ENCODE peak calls at places on chromosomes 6 and 20, in four cellular contexts. S, X, D and E are unnamed samples.
A peak's percentile ranks its signal among the peaks of the same experiment; 100 is the strongest.

GRCh38 chr6:17851001-17851719 is 136.3 kb downstream of the KIF13A start:
- DNase-seq in S (no peak), X (no peak), D (no peak), E (no peak)

GRCh38 chr6:12010635-12011275 is 1.4 kb upstream of the HIVEP1 start:
- DNase-seq in S (no peak), X (peak; percentile 72), D (no peak), E (peak; percentile 71)

GRCh38 chr6:52574709-52575489 is 2.0 kb downstream of the TRAM2 start:
- DNase-seq in S (no peak), X (no peak), D (peak; percentile 36), E (peak; percentile 56)

GRCh38 chr6:11805259-11806053 is 26.9 kb upstream of the ADTRP start:
- DNase-seq in S (no peak), X (peak; percentile 56), D (no peak), E (peak; percentile 27)

GRCh38 chr6:152094992-152095592 is 287.6 kb downstream of the ESR1 start:
- DNase-seq in S (peak; percentile 45), X (no peak), D (no peak), E (peak; percentile 44)

GRCh38 chr6:119179062-119179461 is 100.6 kb upstream of the FAM184A start:
- DNase-seq in S (no peak), X (no peak), D (no peak), E (no peak)

GRCh38 chr20:55253765-55254164 is 751.6 kb downstream of the CBLN4 start:
- DNase-seq in S (no peak), X (no peak), D (no peak), E (no peak)

GRCh38 chr6:31680226-31680840 is 534 bp downstream of the LY6G5C start:
- DNase-seq in S (no peak), X (no peak), D (no peak), E (no peak)

GRCh38 chr6:46246727-46247126 is 75.9 kb upstream of the ENPP5 start:
- DNase-seq in S (no peak), X (no peak), D (no peak), E (no peak)

GRCh38 chr6:48087448-48087847 is 23.5 kb downstream of the PTCHD4 start:
- DNase-seq in S (no peak), X (no peak), D (no peak), E (no peak)

GRCh38 chr20:46895906-46896242 is 1.2 kb downstream of the EYA2 start:
- DNase-seq in S (no peak), X (no peak), D (no peak), E (no peak)

GRCh38 chr6:16523550-16524379 is 237.5 kb downstream of the ATXN1 start:
- DNase-seq in S (no peak), X (no peak), D (no peak), E (no peak)

GRCh38 chr6:53992522-53992921 is 118.7 kb upstream of the MLIP start:
- DNase-seq in S (no peak), X (no peak), D (no peak), E (no peak)

GRCh38 chr20:63858393-63859165 is 2.7 kb upstream of the ABHD16B start:
- DNase-seq in S (peak; percentile 79), X (no peak), D (no peak), E (peak; percentile 56)

GRCh38 chr20:48350291-48350988 is 477.4 kb downstream of the PREX1 start:
- DNase-seq in S (peak; percentile 59), X (peak; percentile 74), D (no peak), E (peak; percentile 57)

GRCh38 chr6:134911532-134911931 is 38.4 kb downstream of the ALDH8A1 start:
- DNase-seq in S (no peak), X (no peak), D (no peak), E (no peak)

GRCh38 chr20:7347409-7347808 is 579.9 kb downstream of the BMP2 start:
- DNase-seq in S (no peak), X (no peak), D (no peak), E (no peak)

GRCh38 chr6:73263570-73263909 is 544 bp upstream of the KHDC1 start:
- DNase-seq in S (no peak), X (no peak), D (no peak), E (no peak)
- TF ChIP-seq NR2C2 in S (no peak), X (no peak), D (no peak), E (no peak)

GRCh38 chr6:32853541-32854375 is at the start of the genes PSMB9 and TAP1:
- DNase-seq in S (peak; percentile 88), X (peak; percentile 94), D (peak; percentile 89), E (peak; percentile 95)

GRCh38 chr6:32852844-32853540 is 512 bp downstream of the TAP1 start:
- DNase-seq in S (no peak), X (peak; percentile 53), D (no peak), E (no peak)

GRCh38 chr6:32852018-32852843 is 1.3 kb downstream of the TAP1 start:
- DNase-seq in S (no peak), X (no peak), D (no peak), E (no peak)

GRCh38 chr6:32855467-32856174 is 1.6 kb downstream of the PSMB9 start:
- DNase-seq in S (no peak), X (no peak), D (no peak), E (no peak)

GRCh38 chr6:32854376-32855178 is 585 bp downstream of the PSMB9 start:
- DNase-seq in S (no peak), X (no peak), D (no peak), E (peak; percentile 39)
- TF ChIP-seq NR2C2 in S (no peak), X (no peak), D (no peak), E (no peak)

GRCh38 chr6:149414822-149415221 is 14.8 kb downstream of the SUMO4 start:
- DNase-seq in S (no peak), X (no peak), D (no peak), E (no peak)

GRCh38 chr6:149409617-149410016 is 9.6 kb downstream of the SUMO4 start:
- DNase-seq in S (no peak), X (no peak), D (no peak), E (no peak)

GRCh38 chr6:149405823-149406765 is 6.0 kb downstream of the SUMO4 start:
- DNase-seq in S (no peak), X (no peak), D (no peak), E (no peak)

GRCh38 chr6:149414009-149414408 is 13.9 kb downstream of the SUMO4 start:
- DNase-seq in S (no peak), X (no peak), D (no peak), E (no peak)

DNA sequence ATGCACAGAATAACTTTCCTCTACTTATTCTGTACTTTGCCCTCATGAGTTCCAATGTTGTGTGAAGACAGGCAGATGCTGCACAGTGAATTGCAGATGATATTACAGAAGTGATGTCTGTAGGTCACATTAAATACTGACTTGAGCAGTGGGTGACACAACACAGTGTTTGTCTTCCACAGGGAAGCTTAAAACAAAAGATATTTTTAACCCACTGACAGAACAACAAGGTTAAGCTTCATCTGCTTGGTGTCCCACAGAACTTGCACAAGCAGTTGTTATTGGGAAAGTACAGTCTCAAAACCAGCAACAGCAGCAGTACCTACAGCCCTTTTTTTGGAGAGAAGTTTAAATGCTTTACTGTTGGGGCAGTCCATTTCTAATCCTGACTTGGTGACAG is 10.5 kb downstream of the SUMO4 start:
- DNase-seq in S (no peak), X (no peak), D (no peak), E (no peak)
- TF ChIP-seq NR2C2 in S (no peak), X (no peak), D (no peak), E (no peak)

GRCh38 chr6:22248513-22249308 is 48.1 kb downstream of the PRL start:
- DNase-seq in S (peak; percentile 6), X (no peak), D (no peak), E (no peak)
- TF ChIP-seq NR2C2 in S (no peak), X (no peak), D (no peak), E (no peak)

GRCh38 chr6:23265270-23265669 is 695.9 kb downstream of the HDGFL1 start:
- DNase-seq in S (no peak), X (no peak), D (no peak), E (no peak)
- TF ChIP-seq NR2C2 in S (no peak), X (no peak), D (no peak), E (no peak)

GRCh38 chr6:89054200-89054599 is 26.4 kb upstream of the PNRC1 start:
- DNase-seq in S (no peak), X (no peak), D (no peak), E (no peak)

GRCh38 chr6:89050155-89050554 is 30.4 kb upstream of the PNRC1 start:
- DNase-seq in S (peak; percentile 23), X (no peak), D (no peak), E (no peak)

GRCh38 chr6:89050697-89051096 is 29.9 kb upstream of the PNRC1 start:
- DNase-seq in S (no peak), X (no peak), D (no peak), E (no peak)

GRCh38 chr6:89048985-89049384 is 31.6 kb upstream of the PNRC1 start:
- DNase-seq in S (no peak), X (no peak), D (no peak), E (no peak)

GRCh38 chr6:89051725-89052124 is 28.8 kb upstream of the PNRC1 start:
- DNase-seq in S (no peak), X (no peak), D (no peak), E (no peak)
- TF ChIP-seq NR2C2 in S (no peak), X (no peak), D (no peak), E (no peak)